ENCODE peak calls at places on chromosomes 4 and X, in nine cellular contexts. V is stimulated activated CD4-positive, alpha-beta T cell treated with anti-CD3 and anti-CD28 coated beads, Interleukin-15, amount 100 ng/mL, for 48 hours; T is ACHN; S is HFF-Myc; C is pancreas; H is endothelial cell of umbilical vein; D is T-cell; Q is GM03348; K is lower leg skin. X is an unnamed sample.

GRCh38 chr4:99507762-99508161 is 3.1 kb upstream of the C4orf17 start:
- DNase-seq in V (peak), T (no peak), S (no peak), C (no peak), H (no peak), D (no peak), Q (no peak), K (no peak), X (no peak)

GRCh38 chr4:173051697-173052096 is 116.9 kb upstream of the GALNT7 start:
- DNase-seq in V (no peak), T (no peak), S (no peak), C (no peak), H (peak), D (no peak), Q (no peak), K (no peak), X (no peak)

GRCh38 chrX:108464604-108465003 is 25.0 kb downstream of the COL4A5 start:
- DNase-seq in V (no peak), T (no peak), S (no peak), C (no peak), H (no peak), D (no peak), Q (no peak), K (no peak), X (no peak)

GRCh38 chr4:113773756-113774155 is 12.2 kb upstream of the CAMK2D start:
- DNase-seq in V (no peak), T (no peak), S (no peak), C (no peak), H (no peak), D (no peak), Q (no peak), K (no peak), X (no peak)

GRCh38 chr4:15003891-15004700 is 1.8 kb downstream of the CPEB2 start:
- DNase-seq in V (peak), T (peak), S (no peak), C (peak), H (peak), D (peak), Q (peak), K (peak), X (no peak)

GRCh38 chrX:1659664-1660461 is 45.0 kb downstream of the ASMT start:
- DNase-seq in V (no peak), T (no peak), S (no peak), C (no peak), H (no peak), D (no peak), Q (no peak), K (peak), X (no peak)

GRCh38 chr4:48079972-48080391 is 54.1 kb downstream of the TXK start:
- DNase-seq in V (no peak), T (peak), S (peak), C (no peak), H (peak), D (no peak), Q (no peak), K (no peak), X (peak)

GRCh38 chr4:7120341-7120740 is 52.5 kb upstream of the GRPEL1 start:
- DNase-seq in V (no peak), T (no peak), S (peak), C (no peak), H (no peak), D (no peak), Q (no peak), K (no peak), X (no peak)

GRCh38 chr4:133565379-133565778 is 416.3 kb downstream of the PCDH10 start:
- DNase-seq in V (no peak), T (no peak), S (no peak), C (no peak), H (peak), D (no peak), Q (no peak), K (no peak), X (no peak)

GRCh38 chrX:103656623-103657022 is 27.8 kb downstream of the TCEAL1 start:
- DNase-seq in V (no peak), T (peak), S (no peak), C (no peak), H (peak), D (no peak), Q (peak), K (no peak), X (peak)

GRCh38 chr4:22129454-22130075 is 181.0 kb upstream of the KCNIP4 start:
- DNase-seq in V (no peak), T (peak), S (peak), C (no peak), H (no peak), D (no peak), Q (peak), K (no peak), X (peak)

GRCh38 chr4:41256131-41256739 is 493 bp upstream of the UCHL1 start:
- DNase-seq in V (no peak), T (no peak), S (no peak), C (no peak), H (no peak), D (no peak), Q (peak), K (no peak), X (peak)

GRCh38 chr4:152464030-152464823 is 71.7 kb downstream of the FBXW7 start:
- DNase-seq in V (no peak), T (no peak), S (no peak), C (no peak), H (peak), D (no peak), Q (no peak), K (no peak), X (no peak)

GRCh38 chr4:2811830-2812599 is 19.1 kb downstream of the SH3BP2 start:
- DNase-seq in V (no peak), T (peak), S (no peak), C (no peak), H (peak), D (no peak), Q (peak), K (peak), X (peak)

GRCh38 chr4:161714022-161714751 is 449.6 kb downstream of the FSTL5 start:
- DNase-seq in V (no peak), T (peak), S (peak), C (no peak), H (peak), D (no peak), Q (no peak), K (no peak), X (no peak)

GRCh38 chr4:74189331-74190043 is 31.6 kb downstream of the MTHFD2L start:
- DNase-seq in V (no peak), T (peak), S (peak), C (no peak), H (peak), D (no peak), Q (peak), K (no peak), X (peak)

GRCh38 chrX:16678689-16679088 is 28.7 kb downstream of the S100G start:
- DNase-seq in V (no peak), T (no peak), S (no peak), C (no peak), H (no peak), D (no peak), Q (no peak), K (no peak), X (no peak)

GRCh38 chrX:140661657-140662056 is 47.9 kb upstream of the LINC00632 start:
- DNase-seq in V (no peak), T (no peak), S (no peak), C (no peak), H (no peak), D (no peak), Q (peak), K (no peak), X (no peak)

GRCh38 chr4:180418819-180419531 is 1824.2 kb upstream of the TENM3 start:
- DNase-seq in V (no peak), T (no peak), S (no peak), C (no peak), H (no peak), D (no peak), Q (no peak), K (no peak), X (no peak)

GRCh38 chr4:158020734-158021346 is 152.0 kb downstream of the GASK1B start:
- DNase-seq in V (no peak), T (peak), S (no peak), C (no peak), H (peak), D (no peak), Q (peak), K (no peak), X (peak)

GRCh38 chr4:88012652-88013051 is 5.2 kb downstream of the PKD2 start:
- DNase-seq in V (no peak), T (no peak), S (no peak), C (no peak), H (no peak), D (no peak), Q (no peak), K (no peak), X (no peak)

GRCh38 chrX:39643533-39643932 is 454.2 kb downstream of the BCOR start:
- DNase-seq in V (no peak), T (no peak), S (no peak), C (no peak), H (no peak), D (no peak), Q (no peak), K (no peak), X (no peak)

GRCh38 chr4:184664445-184665210 is 15.1 kb downstream of the PRIMPOL start:
- DNase-seq in V (no peak), T (peak), S (no peak), C (no peak), H (no peak), D (no peak), Q (peak), K (no peak), X (no peak)

GRCh38 chr4:107825072-107825789 is 499 bp downstream of the SGMS2 start:
- DNase-seq in V (no peak), T (peak), S (no peak), C (peak), H (peak), D (no peak), Q (peak), K (peak), X (peak)

GRCh38 chrX:107348990-107349389 is 100.5 kb upstream of the FRMPD3 start:
- DNase-seq in V (no peak), T (no peak), S (no peak), C (no peak), H (no peak), D (no peak), Q (no peak), K (no peak), X (no peak)

GRCh38 chrX:31423575-31424284 is 351.9 kb upstream of the FTHL17 start:
- DNase-seq in V (peak), T (peak), S (peak), C (no peak), H (peak), D (no peak), Q (peak), K (no peak), X (peak)

GRCh38 chr4:154186888-154187287 is 304.7 kb downstream of the DCHS2 start:
- DNase-seq in V (no peak), T (no peak), S (no peak), C (no peak), H (no peak), D (no peak), Q (no peak), K (no peak), X (no peak)

X was measured in PC-9.